ENCODE peak calls at places on chromosomes 1 and 21, in seven cellular contexts. U is fibroblast of the conjunctiva; T is nephron progenitor cell; W is activated CD8-positive, alpha-beta memory T cell treated with anti-CD3 and anti-CD28 coated beads for 4 hours; M is GM23338; J is anterior cingulate cortex; E is HS-27A. I is an unnamed sample.

GRCh38 chr1:203628185-203628996 is 1.8 kb downstream of the ATP2B4 start:
- DNase-seq in J (no peak), T (peak), M (peak), E (no peak), U (peak), W (no peak), I (peak)

GRCh38 chr1:39663559-39663958 is 8.3 kb downstream of the NT5C1A start:
- DNase-seq in U (no peak), J (no peak), E (no peak), T (no peak), W (no peak), M (peak), I (no peak)

GRCh38 chr21:42384184-42384583 is 11.7 kb downstream of the TMPRSS3 start:
- DNase-seq in J (no peak), W (no peak), T (no peak), U (no peak), E (no peak), M (no peak), I (peak)

GRCh38 chr21:45109831-45110492 is 35.6 kb downstream of the ADARB1 start:
- DNase-seq in W (peak), J (no peak), E (no peak), U (no peak), M (no peak), T (no peak), I (no peak)

GRCh38 chr1:20233866-20234265 is 47.5 kb upstream of the PLA2G2C start:
- DNase-seq in E (no peak), T (no peak), M (no peak), J (peak), W (no peak), U (no peak), I (peak)

GRCh38 chr1:156794506-156795373 is 21.9 kb downstream of the SH2D2A start:
- DNase-seq in E (no peak), J (no peak), W (no peak), M (no peak), U (no peak), T (no peak), I (no peak)

GRCh38 chr21:15549671-15550070 is 180.1 kb upstream of the USP25 start:
- DNase-seq in U (no peak), E (peak), W (no peak), J (no peak), T (no peak), M (peak), I (no peak)

GRCh38 chr1:87515781-87516180 is 187.1 kb downstream of the LMO4 start:
- DNase-seq in J (no peak), T (no peak), E (no peak), M (no peak), W (no peak), U (no peak), I (no peak)

GRCh38 chr1:54837002-54837853 is 36.1 kb upstream of the TTC22 start:
- DNase-seq in W (no peak), E (no peak), J (no peak), M (no peak), U (no peak), T (no peak), I (no peak)

GRCh38 chr1:178693368-178693767 is 31.7 kb upstream of the RALGPS2 start:
- DNase-seq in M (peak), J (no peak), W (no peak), U (no peak), E (no peak), T (peak), I (no peak)

GRCh38 chr1:26994772-26995625 is 1.5 kb downstream of the TRNP1 start:
- DNase-seq in M (peak), W (no peak), J (no peak), E (no peak), T (no peak), U (no peak), I (no peak)

GRCh38 chr1:92929461-92929860 is 31.8 kb downstream of the DIPK1A start:
- DNase-seq in M (no peak), U (no peak), T (no peak), E (no peak), J (no peak), W (no peak), I (no peak)

GRCh38 chr21:34354836-34355235 is 9.0 kb upstream of the KCNE2 start:
- DNase-seq in U (no peak), T (no peak), J (no peak), E (no peak), W (no peak), M (no peak), I (no peak)

GRCh38 chr1:30727013-30727684 is 3.8 kb upstream of the MATN1 start:
- DNase-seq in T (no peak), M (no peak), E (no peak), W (no peak), U (no peak), J (no peak), I (no peak)

GRCh38 chr21:32817206-32817605 is 45.7 kb upstream of the PAXBP1 start:
- DNase-seq in E (no peak), T (no peak), W (no peak), M (no peak), U (no peak), J (no peak), I (no peak)

GRCh38 chr1:2209400-2210083 is 15.0 kb upstream of the FAAP20 start:
- DNase-seq in E (no peak), T (peak), W (no peak), M (no peak), U (no peak), J (no peak), I (no peak)

GRCh38 chr21:23162213-23162946 is 2164.2 kb downstream of the NCAM2 start:
- DNase-seq in W (no peak), E (no peak), T (no peak), U (no peak), J (no peak), M (no peak), I (no peak)

GRCh38 chr1:92482665-92483441 is 3.9 kb downstream of the GFI1 start:
- DNase-seq in M (peak), U (no peak), W (no peak), J (no peak), T (peak), E (no peak), I (peak)

GRCh38 chr1:117562581-117563491 is 43.0 kb upstream of the TENT5C start:
- DNase-seq in J (no peak), E (no peak), T (no peak), M (no peak), U (no peak), W (no peak), I (no peak)

GRCh38 chr21:34743831-34744230 is 75.0 kb downstream of the CLIC6 start:
- DNase-seq in W (no peak), J (no peak), T (no peak), M (no peak), E (peak), U (peak), I (no peak)

GRCh38 chr1:241736387-241736786 is 84.3 kb downstream of the WDR64 start:
- DNase-seq in E (no peak), W (no peak), T (no peak), U (no peak), J (no peak), M (peak), I (no peak)

GRCh38 chr1:184035719-184036516 is 1.6 kb downstream of the COLGALT2 start:
- DNase-seq in M (peak), T (peak), E (no peak), U (no peak), J (no peak), W (no peak), I (no peak)

GRCh38 chr1:211586538-211586937 is 7.6 kb upstream of the SLC30A1 start:
- DNase-seq in T (no peak), J (no peak), E (no peak), M (no peak), W (no peak), U (no peak), I (no peak)

GRCh38 chr1:150165622-150166612 is 16.2 kb downstream of the PLEKHO1 start:
- DNase-seq in U (no peak), J (no peak), T (peak), W (no peak), E (no peak), M (peak), I (peak)

GRCh38 chr1:24961961-24962861 is 32.1 kb upstream of the RUNX3 start:
- DNase-seq in J (no peak), E (no peak), W (no peak), M (peak), U (no peak), T (peak), I (no peak)

GRCh38 chr21:27134513-27134912 is 167.6 kb upstream of the ADAMTS5 start:
- DNase-seq in U (peak), E (peak), W (no peak), T (no peak), J (no peak), M (no peak), I (no peak)

GRCh38 chr1:225962440-225962975 is 21.5 kb upstream of the LEFTY2 start:
- DNase-seq in U (no peak), J (no peak), E (no peak), M (peak), W (peak), T (peak), I (peak)

GRCh38 chr21:45305831-45306230 is 18.1 kb upstream of the POFUT2 start:
- DNase-seq in J (no peak), M (no peak), T (no peak), W (no peak), U (no peak), E (no peak), I (no peak)

GRCh38 chr1:33610864-33611455 is 138.5 kb downstream of the ZSCAN20 start:
- DNase-seq in T (no peak), J (no peak), W (no peak), M (no peak), E (no peak), U (no peak), I (peak)

GRCh38 chr1:183689770-183690204 is 36.7 kb upstream of the APOBEC4 start:
- DNase-seq in T (no peak), E (no peak), J (no peak), M (no peak), W (no peak), U (no peak), I (no peak)

GRCh38 chr1:108646661-108647269 is 14.1 kb downstream of the HENMT1 start:
- DNase-seq in M (no peak), T (no peak), W (peak), U (peak), J (peak), E (no peak), I (no peak)

GRCh38 chr1:115118596-115118995 is 29.3 kb upstream of the TSPAN2 start:
- DNase-seq in U (no peak), J (no peak), W (no peak), M (no peak), T (no peak), E (no peak), I (no peak)

GRCh38 chr1:22652881-22653316 is at the start of gene C1QB:
- DNase-seq in E (no peak), U (no peak), M (no peak), W (no peak), J (peak), T (no peak), I (no peak)

GRCh38 chr1:30256911-30257310 is 466.5 kb downstream of the MATN1 start:
- DNase-seq in M (no peak), J (no peak), E (no peak), T (no peak), U (no peak), W (no peak), I (no peak)

GRCh38 chr1:106063510-106063909 is 993.0 kb upstream of the PRMT6 start:
- DNase-seq in M (no peak), E (no peak), T (no peak), J (no peak), U (no peak), W (no peak), I (no peak)

GRCh38 chr1:27145934-27146354 is 9.0 kb downstream of the SLC9A1 start:
- DNase-seq in W (no peak), T (no peak), J (no peak), E (no peak), M (no peak), U (peak), I (no peak)

GRCh38 chr1:116345830-116346229 is 27.2 kb upstream of the ATP1A1 start:
- DNase-seq in U (no peak), E (no peak), M (peak), J (no peak), T (no peak), W (no peak), I (no peak)

GRCh38 chr1:156112276-156113137 is 2.0 kb upstream of the LMNA start:
- DNase-seq in T (no peak), U (no peak), E (no peak), J (peak), W (no peak), M (no peak), I (no peak)

GRCh38 chr1:175522880-175523279 is 220.5 kb downstream of the TNR start:
- DNase-seq in T (no peak), W (no peak), E (no peak), J (no peak), U (no peak), M (no peak), I (no peak)